ENCODE peak calls at places on chromosomes 5 and 9, in seven cellular contexts. Y is AG10803; D is GM13976; N is endothelial cell of umbilical vein; L is CD8-positive, alpha-beta T cell; Z is foreskin fibroblast; K is nephron progenitor cell. V is an unnamed sample.

GRCh38 chr5:1638658-1639400 is 115.1 kb upstream of the LPCAT1 start:
- DNase-seq in Y (no peak), D (no peak), N (no peak), L (no peak), Z (no peak), K (no peak), V (peak; percentile 86)

GRCh38 chr5:13558408-13558807 is 386.1 kb downstream of the DNAH5 start:
- DNase-seq in Y (no peak), D (no peak), N (no peak), L (no peak), Z (no peak), K (no peak), V (no peak)

GRCh38 chr5:72387985-72388384 is 67.8 kb downstream of the PTCD2 start:
- DNase-seq in Y (peak; percentile 84), D (no peak), N (peak; percentile 90), L (no peak), Z (peak; percentile 84), K (no peak), V (no peak)

GRCh38 chr9:120676767-120677402 is 37.4 kb downstream of the MEGF9 start:
- DNase-seq in Y (no peak), D (no peak), N (no peak), L (no peak), Z (no peak), K (no peak), V (no peak)

GRCh38 chr5:128084228-128085167 is 932 bp downstream of the SLC12A2 start:
- DNase-seq in Y (no peak), D (peak; percentile 43), N (peak; percentile 37), L (peak; percentile 40), Z (peak; percentile 51), K (peak; percentile 51), V (peak; percentile 88)

GRCh38 chr9:5416962-5417361 is 20.8 kb downstream of the PLGRKT start:
- DNase-seq in Y (no peak), D (no peak), N (no peak), L (no peak), Z (no peak), K (no peak), V (no peak)

GRCh38 chr9:76026796-76027195 is 136.3 kb downstream of the PCSK5 start:
- DNase-seq in Y (no peak), D (no peak), N (no peak), L (no peak), Z (no peak), K (no peak), V (no peak)

GRCh38 chr9:112664541-112664940 is 53.4 kb downstream of the INIP start:
- DNase-seq in Y (no peak), D (no peak), N (no peak), L (no peak), Z (no peak), K (no peak), V (no peak)

GRCh38 chr5:172102913-172103629 is 85.0 kb downstream of the STK10 start:
- DNase-seq in Y (peak; percentile 95), D (no peak), N (peak; percentile 82), L (no peak), Z (peak; percentile 97), K (peak; percentile 30), V (peak; percentile 97)

GRCh38 chr5:124865603-124866354 is 119.3 kb upstream of the ZNF608 start:
- DNase-seq in Y (no peak), D (no peak), N (peak; percentile 82), L (no peak), Z (no peak), K (no peak), V (no peak)

GRCh38 chr5:69341520-69342161 is 9.0 kb upstream of the CCDC125 start:
- DNase-seq in Y (no peak), D (no peak), N (no peak), L (no peak), Z (peak; percentile 20), K (no peak), V (no peak)

GRCh38 chr5:158538506-158539074 is 561.1 kb downstream of the EBF1 start:
- DNase-seq in Y (no peak), D (peak; percentile 54), N (no peak), L (no peak), Z (no peak), K (peak; percentile 10), V (no peak)

GRCh38 chr5:73513996-73514395 is 15.8 kb downstream of the BTF3 start:
- DNase-seq in Y (no peak), D (no peak), N (no peak), L (no peak), Z (no peak), K (no peak), V (no peak)

GRCh38 chr5:112232651-112233050 is 186.4 kb downstream of the EPB41L4A start:
- DNase-seq in Y (no peak), D (no peak), N (no peak), L (no peak), Z (no peak), K (no peak), V (no peak)

GRCh38 chr9:123548749-123549545 is 192.9 kb downstream of the CRB2 start:
- DNase-seq in Y (no peak), D (no peak), N (peak; percentile 38), L (no peak), Z (no peak), K (no peak), V (no peak)

GRCh38 chr5:135032613-135033025 is 1.4 kb downstream of the PITX1 start:
- DNase-seq in Y (no peak), D (peak; percentile 55), N (no peak), L (no peak), Z (no peak), K (no peak), V (no peak)

GRCh38 chr9:115781361-115781760 is 372.2 kb upstream of the PAPPA start:
- DNase-seq in Y (no peak), D (no peak), N (no peak), L (no peak), Z (no peak), K (no peak), V (no peak)

GRCh38 chr9:93577045-93577939 is 908 bp downstream of the PHF2 start:
- DNase-seq in Y (peak; percentile 29), D (peak; percentile 60), N (peak; percentile 24), L (no peak), Z (peak; percentile 52), K (peak; percentile 53), V (peak; percentile 90)

GRCh38 chr5:15995206-15996052 is 184.2 kb downstream of the MARCHF11 start:
- DNase-seq in Y (peak; percentile 49), D (no peak), N (peak; percentile 67), L (no peak), Z (peak; percentile 67), K (peak; percentile 6), V (no peak)

GRCh38 chr9:131677445-131678180 is 62.3 kb downstream of the RAPGEF1 start:
- DNase-seq in Y (peak; percentile 70), D (no peak), N (peak; percentile 94), L (no peak), Z (peak; percentile 79), K (no peak), V (no peak)

GRCh38 chr5:115124741-115125140 is 45.0 kb downstream of the TRIM36 start:
- DNase-seq in Y (no peak), D (no peak), N (no peak), L (no peak), Z (no peak), K (no peak), V (no peak)
- TF ChIP-seq CTCF in Y (no peak), D (no peak), N (no peak), L (no peak), Z (no peak), K (no peak), V (no peak)

GRCh38 chr5:61362796-61363364 is 30.8 kb downstream of the ZSWIM6 start:
- DNase-seq in Y (peak; percentile 6), D (no peak), N (no peak), L (no peak), Z (peak; percentile 57), K (no peak), V (no peak)
- TF ChIP-seq CTCF in Y (peak; percentile 29), D (no peak), N (no peak), L (no peak), Z (peak; percentile 28), K (no peak), V (peak; percentile 62)

GRCh38 chr5:9398227-9398626 is 147.6 kb downstream of the SEMA5A start:
- DNase-seq in Y (no peak), D (no peak), N (no peak), L (no peak), Z (no peak), K (no peak), V (no peak)
- TF ChIP-seq CTCF in Y (no peak), D (no peak), N (no peak), L (no peak), Z (no peak), K (no peak), V (no peak)

DNA sequence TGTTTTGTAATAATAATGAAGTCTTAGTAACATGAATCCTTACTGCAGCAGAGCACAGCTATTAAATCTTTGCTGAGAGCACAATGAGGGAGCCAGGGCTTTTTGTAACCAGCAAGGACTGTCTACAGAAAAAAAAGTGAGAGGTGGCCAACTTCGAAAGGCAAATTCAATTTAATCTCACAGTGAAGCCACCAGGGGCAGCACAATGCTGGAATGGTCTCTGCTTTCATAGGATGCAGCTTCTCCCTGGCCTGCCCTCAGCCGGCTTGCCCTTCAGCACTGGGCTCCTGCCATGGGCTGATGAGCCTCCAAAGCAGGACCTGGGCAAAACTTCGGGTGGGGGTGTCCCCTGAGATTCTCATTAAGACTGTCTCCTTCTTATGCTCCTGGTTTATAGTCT is 134.3 kb downstream of the GNAQ start:
- DNase-seq in Y (no peak), D (no peak), N (peak; percentile 24), L (no peak), Z (no peak), K (no peak), V (no peak)
- TF ChIP-seq CTCF in Y (peak; percentile 24), D (no peak), N (peak; percentile 18), L (no peak), Z (no peak), K (no peak), V (peak; percentile 62)

GRCh38 chr5:117072439-117072838 is 497.8 kb upstream of the SEMA6A start:
- DNase-seq in Y (no peak), D (no peak), N (no peak), L (no peak), Z (no peak), K (no peak), V (no peak)

GRCh38 chr5:117077142-117077541 is 502.5 kb upstream of the SEMA6A start:
- DNase-seq in Y (no peak), D (no peak), N (no peak), L (no peak), Z (no peak), K (no peak), V (no peak)
- TF ChIP-seq CTCF in Y (peak; percentile 9), D (peak; percentile 12), N (no peak), L (no peak), Z (peak; percentile 14), K (peak; percentile 36), V (peak; percentile 78)

DNA sequence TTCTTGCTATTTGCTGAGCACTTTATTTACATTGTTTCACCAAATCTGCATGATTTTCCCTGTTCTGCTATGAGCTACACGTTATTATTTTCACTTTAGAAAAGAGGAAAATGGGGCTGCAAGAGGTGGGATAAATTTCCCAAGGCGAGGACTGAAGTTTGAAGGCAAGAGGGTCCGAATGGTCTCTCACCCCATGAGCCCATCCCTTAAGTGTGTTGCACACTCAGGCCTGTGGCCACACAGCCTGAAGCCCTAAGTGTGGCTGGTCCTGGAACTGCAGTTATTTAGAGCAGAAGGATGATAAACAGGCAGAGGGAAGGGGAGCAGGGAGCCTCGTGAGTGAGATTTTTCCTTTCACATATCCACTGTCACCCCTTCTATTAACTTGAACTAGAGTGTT is 7.8 kb downstream of the PDE8B start:
- DNase-seq in Y (no peak), D (no peak), N (no peak), L (no peak), Z (peak; percentile 12), K (no peak), V (no peak)
- TF ChIP-seq CTCF in Y (peak; percentile 28), D (no peak), N (no peak), L (no peak), Z (peak; percentile 11), K (peak; percentile 22), V (peak; percentile 54)

V was measured in chondrocyte.